ENCODE peak calls at places on chromosomes 7 and 10, in four cellular contexts. One of them, this sample, is unnamed.

GRCh38 chr7:65422670-65423069 is 49.0 kb downstream of the ZNF92 start:
- DNase-seq in breast epithelium: no peak
- DNase-seq in CD4-positive, alpha-beta T cell: no peak
- DNase-seq in brain microvascular endothelial cell: no peak
- DNase-seq in this sample: no peak

GRCh38 chr7:25391295-25391861 is 163.1 kb upstream of the NPVF start:
- DNase-seq in breast epithelium: no peak
- DNase-seq in CD4-positive, alpha-beta T cell: no peak
- DNase-seq in brain microvascular endothelial cell: peak; percentile 9
- DNase-seq in this sample: no peak

GRCh38 chr10:130202984-130203617 is 66.9 kb downstream of the GLRX3 start:
- DNase-seq in breast epithelium: no peak
- DNase-seq in CD4-positive, alpha-beta T cell: no peak
- DNase-seq in brain microvascular endothelial cell: no peak
- DNase-seq in this sample: no peak

GRCh38 chr7:20395094-20395493 is 64.4 kb downstream of the ITGB8 start:
- DNase-seq in breast epithelium: no peak
- DNase-seq in CD4-positive, alpha-beta T cell: no peak
- DNase-seq in brain microvascular endothelial cell: no peak
- DNase-seq in this sample: no peak

GRCh38 chr7:24572421-24573007 is 738 bp upstream of the PALS2 start:
- DNase-seq in breast epithelium: peak; percentile 35
- DNase-seq in CD4-positive, alpha-beta T cell: peak; percentile 19
- DNase-seq in brain microvascular endothelial cell: peak; percentile 18
- DNase-seq in this sample: peak; percentile 84

GRCh38 chr7:132932321-132933075 is 149.4 kb downstream of the CHCHD3 start:
- DNase-seq in breast epithelium: no peak
- DNase-seq in CD4-positive, alpha-beta T cell: no peak
- DNase-seq in brain microvascular endothelial cell: no peak
- DNase-seq in this sample: no peak

GRCh38 chr10:51498424-51498823 is 201.0 kb downstream of the CSTF2T start:
- DNase-seq in breast epithelium: no peak
- DNase-seq in CD4-positive, alpha-beta T cell: no peak
- DNase-seq in brain microvascular endothelial cell: no peak
- DNase-seq in this sample: no peak

GRCh38 chr10:123860856-123861255 is 30.8 kb downstream of the CPXM2 start:
- DNase-seq in breast epithelium: no peak
- DNase-seq in CD4-positive, alpha-beta T cell: no peak
- DNase-seq in brain microvascular endothelial cell: no peak
- DNase-seq in this sample: peak; percentile 23

GRCh38 chr7:70016044-70016770 is 417.9 kb downstream of the AUTS2 start:
- DNase-seq in breast epithelium: no peak
- DNase-seq in CD4-positive, alpha-beta T cell: no peak
- DNase-seq in brain microvascular endothelial cell: peak; percentile 20
- DNase-seq in this sample: no peak

GRCh38 chr10:77834943-77835668 is 91.4 kb downstream of the DLG5 start:
- DNase-seq in breast epithelium: no peak
- DNase-seq in CD4-positive, alpha-beta T cell: no peak
- DNase-seq in brain microvascular endothelial cell: no peak
- DNase-seq in this sample: peak; percentile 59

GRCh38 chr7:6576024-6576866 is 1.0 kb upstream of the ZDHHC4 start:
- DNase-seq in breast epithelium: no peak
- DNase-seq in CD4-positive, alpha-beta T cell: no peak
- DNase-seq in brain microvascular endothelial cell: no peak
- DNase-seq in this sample: no peak

GRCh38 chr10:124879136-124879535 is 62.8 kb upstream of the ZRANB1 start:
- DNase-seq in breast epithelium: no peak
- DNase-seq in CD4-positive, alpha-beta T cell: no peak
- DNase-seq in brain microvascular endothelial cell: no peak
- DNase-seq in this sample: no peak

GRCh38 chr7:142855401-142855743 is 496 bp downstream of the EPHB6 start:
- DNase-seq in breast epithelium: no peak
- DNase-seq in CD4-positive, alpha-beta T cell: no peak
- DNase-seq in brain microvascular endothelial cell: no peak
- DNase-seq in this sample: no peak

GRCh38 chr7:151045967-151046366 is 2.4 kb upstream of the ASIC3 start:
- DNase-seq in breast epithelium: no peak
- DNase-seq in CD4-positive, alpha-beta T cell: no peak
- DNase-seq in brain microvascular endothelial cell: no peak
- DNase-seq in this sample: peak; percentile 37

GRCh38 chr10:112484399-112484798 is 37.4 kb downstream of the VTI1A start:
- DNase-seq in breast epithelium: no peak
- DNase-seq in CD4-positive, alpha-beta T cell: no peak
- DNase-seq in brain microvascular endothelial cell: no peak
- DNase-seq in this sample: no peak

GRCh38 chr10:131862548-131862947 is 38.3 kb upstream of the PPP2R2D start:
- DNase-seq in breast epithelium: no peak
- DNase-seq in CD4-positive, alpha-beta T cell: no peak
- DNase-seq in brain microvascular endothelial cell: no peak
- DNase-seq in this sample: peak; percentile 71

GRCh38 chr7:86950360-86950759 is 109.1 kb downstream of the ELAPOR2 start:
- DNase-seq in breast epithelium: no peak
- DNase-seq in CD4-positive, alpha-beta T cell: no peak
- DNase-seq in brain microvascular endothelial cell: no peak
- DNase-seq in this sample: peak; percentile 45

GRCh38 chr10:98326621-98327027 is 58.6 kb upstream of the LOXL4 start:
- DNase-seq in breast epithelium: no peak
- DNase-seq in CD4-positive, alpha-beta T cell: no peak
- DNase-seq in brain microvascular endothelial cell: no peak
- DNase-seq in this sample: no peak

GRCh38 chr10:129963076-129963830 is 821 bp downstream of the EBF3 start:
- DNase-seq in breast epithelium: no peak
- DNase-seq in CD4-positive, alpha-beta T cell: no peak
- DNase-seq in brain microvascular endothelial cell: no peak
- DNase-seq in this sample: no peak

GRCh38 chr10:34010891-34011290 is 676.4 kb upstream of the NRP1 start:
- DNase-seq in breast epithelium: no peak
- DNase-seq in CD4-positive, alpha-beta T cell: no peak
- DNase-seq in brain microvascular endothelial cell: peak; percentile 62
- DNase-seq in this sample: no peak

GRCh38 chr7:36006656-36007229 is 146.3 kb upstream of the EEPD1 start:
- DNase-seq in breast epithelium: no peak
- DNase-seq in CD4-positive, alpha-beta T cell: no peak
- DNase-seq in brain microvascular endothelial cell: no peak
- DNase-seq in this sample: no peak

GRCh38 chr7:106050002-106050742 is 61.9 kb downstream of the SYPL1 start:
- DNase-seq in breast epithelium: no peak
- DNase-seq in CD4-positive, alpha-beta T cell: no peak
- DNase-seq in brain microvascular endothelial cell: peak; percentile 6
- DNase-seq in this sample: no peak

GRCh38 chr7:66933469-66933868 is 12.4 kb downstream of the TMEM248 start:
- DNase-seq in breast epithelium: no peak
- DNase-seq in CD4-positive, alpha-beta T cell: no peak
- DNase-seq in brain microvascular endothelial cell: no peak
- DNase-seq in this sample: no peak

GRCh38 chr10:87798082-87798481 is 19.9 kb downstream of the ATAD1 start:
- DNase-seq in breast epithelium: no peak
- DNase-seq in CD4-positive, alpha-beta T cell: no peak
- DNase-seq in brain microvascular endothelial cell: no peak
- DNase-seq in this sample: no peak
- H3K27ac ChIP-seq in breast epithelium: no peak overlapping the region
- H3K27ac ChIP-seq in CD4-positive, alpha-beta T cell: no peak overlapping the region
- H3K27ac ChIP-seq in brain microvascular endothelial cell: no peak overlapping the region
- H3K27ac ChIP-seq in this sample: no peak overlapping the region

DNA sequence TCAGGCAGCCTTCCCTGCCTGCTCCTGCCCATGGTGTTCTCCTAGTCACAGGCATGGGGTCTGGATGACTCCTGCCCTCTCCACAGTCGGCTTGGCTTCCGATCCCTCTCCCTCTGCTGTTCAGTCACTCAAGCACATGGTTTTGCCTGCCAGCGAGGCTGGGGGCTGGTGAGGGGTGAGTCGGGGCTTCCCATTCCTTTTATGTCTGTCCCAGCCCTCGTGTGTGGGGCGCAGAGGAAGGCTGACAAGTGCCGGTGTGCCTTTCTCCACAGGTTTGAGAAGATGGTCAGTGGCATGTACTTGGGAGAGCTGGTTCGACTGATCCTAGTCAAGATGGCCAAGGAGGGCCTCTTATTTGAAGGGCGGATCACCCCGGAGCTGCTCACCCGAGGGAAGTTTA is 40.1 kb downstream of the TACR2 start:
- DNase-seq in breast epithelium: no peak
- DNase-seq in CD4-positive, alpha-beta T cell: no peak
- DNase-seq in brain microvascular endothelial cell: no peak
- DNase-seq in this sample: no peak
- H3K27ac ChIP-seq in breast epithelium: peak overlapping the region; percentile 72
- H3K27ac ChIP-seq in CD4-positive, alpha-beta T cell: no peak overlapping the region
- H3K27ac ChIP-seq in brain microvascular endothelial cell: no peak overlapping the region
- H3K27ac ChIP-seq in this sample: no peak overlapping the region

GRCh38 chr10:69130251-69130650 is 6.3 kb downstream of the VPS26A start:
- DNase-seq in breast epithelium: no peak
- DNase-seq in CD4-positive, alpha-beta T cell: no peak
- DNase-seq in brain microvascular endothelial cell: no peak
- DNase-seq in this sample: no peak
- H3K27ac ChIP-seq in breast epithelium: no peak overlapping the region
- H3K27ac ChIP-seq in CD4-positive, alpha-beta T cell: no peak overlapping the region
- H3K27ac ChIP-seq in brain microvascular endothelial cell: no peak overlapping the region
- H3K27ac ChIP-seq in this sample: no peak overlapping the region

DNA sequence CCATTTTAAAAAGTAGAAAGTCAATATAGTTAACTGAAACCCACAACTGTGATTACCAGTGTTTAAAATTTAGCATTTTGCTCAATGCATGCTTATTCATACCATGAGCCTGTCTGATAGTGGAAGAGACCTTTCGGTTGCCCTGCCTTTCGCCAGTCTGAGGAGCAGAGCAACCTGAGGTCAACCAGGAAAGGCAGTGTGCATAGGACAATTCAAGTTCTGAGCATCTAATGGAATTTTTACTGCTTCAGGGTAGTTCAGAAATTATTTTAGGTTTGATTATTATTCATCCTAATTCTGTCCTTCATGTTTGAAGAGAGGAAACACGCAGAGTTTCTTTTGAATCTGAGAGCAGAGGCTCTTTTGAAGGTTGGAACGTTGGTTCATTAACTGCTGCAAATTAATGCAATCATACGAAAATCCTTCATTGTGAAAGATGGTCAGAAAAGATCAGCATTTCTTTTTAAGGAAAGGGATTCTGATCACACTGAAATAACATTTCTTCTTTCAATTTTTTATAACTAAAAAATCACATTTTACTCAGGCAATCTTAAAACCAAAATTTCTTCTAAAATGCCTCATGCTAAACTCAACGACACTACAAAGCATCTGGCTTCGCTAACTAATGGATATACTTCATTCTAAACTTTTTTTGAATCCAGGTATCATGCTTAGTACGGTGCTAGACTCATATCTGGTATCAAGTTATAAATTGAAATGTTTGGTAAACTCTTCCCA is 100.6 kb downstream of the CUBN start:
- DNase-seq in breast epithelium: no peak
- DNase-seq in CD4-positive, alpha-beta T cell: no peak
- DNase-seq in brain microvascular endothelial cell: no peak
- DNase-seq in this sample: no peak
- H3K27ac ChIP-seq in breast epithelium: peak overlapping the region; percentile 60
- H3K27ac ChIP-seq in CD4-positive, alpha-beta T cell: peak overlapping the region; percentile 82
- H3K27ac ChIP-seq in brain microvascular endothelial cell: peak overlapping the region; percentile 88
- H3K27ac ChIP-seq in this sample: no peak overlapping the region

GRCh38 chr7:99996755-99997544 is 18.4 kb upstream of the ZKSCAN1 start:
- DNase-seq in breast epithelium: no peak
- DNase-seq in CD4-positive, alpha-beta T cell: no peak
- DNase-seq in brain microvascular endothelial cell: no peak
- DNase-seq in this sample: no peak
- H3K27ac ChIP-seq in breast epithelium: peak overlapping the region; percentile 78
- H3K27ac ChIP-seq in CD4-positive, alpha-beta T cell: peak overlapping the region; percentile 34
- H3K27ac ChIP-seq in brain microvascular endothelial cell: no peak overlapping the region
- H3K27ac ChIP-seq in this sample: peak overlapping the region; percentile 76

DNA sequence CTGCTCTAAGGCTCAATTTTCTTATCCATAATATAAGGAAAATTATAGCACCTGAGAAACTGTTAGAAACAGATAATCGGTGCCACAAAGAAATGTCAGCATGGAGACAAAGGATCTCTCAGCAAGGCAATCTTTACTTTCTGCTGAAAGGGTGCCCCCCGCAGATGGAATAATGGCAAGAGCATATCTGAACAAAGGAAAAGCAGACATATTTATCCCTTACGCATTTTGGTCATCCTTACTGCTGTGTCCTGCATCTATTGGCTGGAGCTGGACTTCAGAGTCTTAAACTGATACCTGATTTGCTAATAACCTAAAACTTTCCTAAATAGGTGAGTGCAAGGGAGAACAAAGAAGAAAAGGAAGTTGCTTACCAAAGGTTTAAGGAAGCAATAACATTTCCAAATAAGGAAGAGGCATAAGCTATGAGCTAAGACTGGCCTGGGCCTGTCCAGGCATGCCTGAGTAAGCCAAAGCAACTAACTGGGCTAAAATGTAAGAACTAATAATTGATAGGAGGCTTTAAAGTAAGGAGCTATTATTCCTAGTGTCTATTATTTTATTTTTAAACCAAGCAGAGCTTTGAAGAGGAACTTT is 39.6 kb upstream of the ELMO1 start:
- DNase-seq in breast epithelium: no peak
- DNase-seq in CD4-positive, alpha-beta T cell: no peak
- DNase-seq in brain microvascular endothelial cell: no peak
- DNase-seq in this sample: no peak
- H3K27ac ChIP-seq in breast epithelium: no peak overlapping the region
- H3K27ac ChIP-seq in CD4-positive, alpha-beta T cell: no peak overlapping the region
- H3K27ac ChIP-seq in brain microvascular endothelial cell: no peak overlapping the region
- H3K27ac ChIP-seq in this sample: no peak overlapping the region

GRCh38 chr7:999149-999883 is 16.3 kb downstream of the CYP2W1 start:
- DNase-seq in breast epithelium: no peak
- DNase-seq in CD4-positive, alpha-beta T cell: no peak
- DNase-seq in brain microvascular endothelial cell: no peak
- DNase-seq in this sample: no peak
- H3K27ac ChIP-seq in breast epithelium: no peak overlapping the region
- H3K27ac ChIP-seq in CD4-positive, alpha-beta T cell: no peak overlapping the region
- H3K27ac ChIP-seq in brain microvascular endothelial cell: no peak overlapping the region
- H3K27ac ChIP-seq in this sample: no peak overlapping the region

DNA sequence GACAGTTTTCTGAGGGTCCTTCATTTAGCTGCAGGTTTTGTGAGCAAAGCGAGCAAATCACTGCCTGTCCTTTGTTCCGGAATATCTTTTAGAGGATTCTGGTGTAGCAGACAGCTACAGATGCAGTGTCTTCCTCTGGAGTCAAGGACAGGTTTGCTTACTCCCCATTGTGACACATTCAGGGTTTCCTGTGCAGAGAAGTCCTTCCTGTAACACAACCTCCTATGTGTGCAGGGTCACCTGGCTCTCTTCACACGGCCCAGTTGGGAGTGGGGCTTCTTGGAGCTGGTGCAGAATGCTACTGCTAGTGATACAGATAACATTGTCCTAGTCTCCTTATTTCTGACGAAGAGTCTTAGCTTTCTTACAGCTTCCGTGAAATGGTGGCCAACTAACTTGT is 47.9 kb downstream of the RBM33 start:
- DNase-seq in breast epithelium: no peak
- DNase-seq in CD4-positive, alpha-beta T cell: no peak
- DNase-seq in brain microvascular endothelial cell: no peak
- DNase-seq in this sample: no peak
- H3K27ac ChIP-seq in breast epithelium: no peak overlapping the region
- H3K27ac ChIP-seq in CD4-positive, alpha-beta T cell: no peak overlapping the region
- H3K27ac ChIP-seq in brain microvascular endothelial cell: no peak overlapping the region
- H3K27ac ChIP-seq in this sample: no peak overlapping the region